ENCODE peak calls at places on chromosomes 5 and 9, in four cellular contexts. O, W, B and C are unnamed samples.

GRCh38 chr5:136042665-136043121 is 13.9 kb downstream of the TGFBI start:
- DNase-seq in O (no peak), W (no peak), B (no peak), C (no peak)

GRCh38 chr5:42614509-42614908 is 142.1 kb upstream of the CCDC152 start:
- DNase-seq in O (no peak), W (no peak), B (peak), C (no peak)

GRCh38 chr5:144237851-144238250 is 67.2 kb downstream of the KCTD16 start:
- DNase-seq in O (no peak), W (no peak), B (no peak), C (peak)

GRCh38 chr5:135190345-135191083 is 156.5 kb upstream of the PITX1 start:
- DNase-seq in O (peak), W (no peak), B (no peak), C (no peak)

GRCh38 chr9:96065482-96066251 is 190.2 kb downstream of the ERCC6L2 start:
- DNase-seq in O (no peak), W (no peak), B (no peak), C (no peak)

GRCh38 chr9:37453827-37454226 is 11.4 kb downstream of the ZBTB5 start:
- DNase-seq in O (no peak), W (no peak), B (no peak), C (no peak)

GRCh38 chr5:100898504-100899346 is 4.4 kb downstream of the ST8SIA4 start:
- DNase-seq in O (no peak), W (no peak), B (no peak), C (no peak)

GRCh38 chr5:76403963-76404693 is 1.0 kb downstream of the IQGAP2 start:
- DNase-seq in O (peak), W (peak), B (no peak), C (no peak)

GRCh38 chr9:132472199-132472598 is 62.2 kb downstream of the CFAP77 start:
- DNase-seq in O (no peak), W (no peak), B (no peak), C (no peak)

GRCh38 chr5:167413503-167413902 is 877.9 kb upstream of the WWC1 start:
- DNase-seq in O (no peak), W (no peak), B (no peak), C (no peak)

GRCh38 chr5:180499684-180500083 is 5.5 kb downstream of the CNOT6 start:
- DNase-seq in O (no peak), W (no peak), B (peak), C (no peak)

GRCh38 chr9:128946945-128947422 is 419 bp downstream of the DOLK start:
- DNase-seq in O (peak), W (no peak), B (peak), C (peak)

GRCh38 chr9:129483467-129484324 is 137.2 kb downstream of the C9orf50 start:
- DNase-seq in O (peak), W (peak), B (peak), C (peak)

GRCh38 chr9:121050128-121050988 is at the start of gene C5:
- DNase-seq in O (no peak), W (no peak), B (no peak), C (no peak)

GRCh38 chr5:132237141-132237540 is 9.5 kb upstream of the P4HA2 start:
- DNase-seq in O (no peak), W (no peak), B (no peak), C (no peak)

GRCh38 chr9:127711226-127711701 is 4.2 kb downstream of the PTRH1 start:
- DNase-seq in O (no peak), W (no peak), B (no peak), C (no peak)

GRCh38 chr5:120207139-120207538 is 257.0 kb upstream of the PRR16 start:
- DNase-seq in O (no peak), W (no peak), B (peak), C (no peak)

GRCh38 chr9:121686930-121687541 is 35.6 kb downstream of the DAB2IP start:
- DNase-seq in O (peak), W (peak), B (peak), C (peak)

GRCh38 chr9:114163517-114163924 is 8.2 kb downstream of the COL27A1 start:
- DNase-seq in O (peak), W (peak), B (peak), C (peak)

GRCh38 chr9:90815183-90815943 is 13.7 kb downstream of the SYK start:
- DNase-seq in O (no peak), W (no peak), B (no peak), C (no peak)

GRCh38 chr9:37972346-37972745 is 68.4 kb upstream of the SLC25A51 start:
- DNase-seq in O (no peak), W (peak), B (peak), C (no peak)

GRCh38 chr5:1793966-1794895 is 5.4 kb downstream of the MRPL36 start:
- DNase-seq in O (no peak), W (no peak), B (peak), C (no peak)

GRCh38 chr5:142796492-142797109 is 26.4 kb downstream of the ARHGAP26 start:
- DNase-seq in O (no peak), W (no peak), B (no peak), C (no peak)

GRCh38 chr9:35811364-35812024 is 568 bp downstream of the SPAG8 start:
- DNase-seq in O (no peak), W (no peak), B (no peak), C (peak)

GRCh38 chr5:141681695-141682641 is at the start of gene ARAP3:
- DNase-seq in O (peak), W (peak), B (peak), C (peak)

GRCh38 chr9:99356512-99356971 is 134.5 kb downstream of the SEC61B start:
- DNase-seq in O (no peak), W (no peak), B (peak), C (peak)

GRCh38 chr9:34651876-34652602 is at the start of gene IL11RA:
- DNase-seq in O (peak), W (peak), B (peak), C (peak)
- H3K27ac ChIP-seq in O (no peak), W (peak), B (peak), C (peak)

GRCh38 chr9:137097761-137098462 is 11.1 kb downstream of the MAN1B1 start:
- DNase-seq in O (no peak), W (no peak), B (no peak), C (no peak)

GRCh38 chr9:137099231-137099630 is 12.4 kb downstream of the MAN1B1 start:
- DNase-seq in O (no peak), W (no peak), B (no peak), C (no peak)

GRCh38 chr9:137096785-137097546 is 10.2 kb downstream of the MAN1B1 start:
- DNase-seq in O (no peak), W (no peak), B (no peak), C (no peak)

GRCh38 chr9:137095664-137096517 is 9.1 kb downstream of the MAN1B1 start:
- DNase-seq in O (peak), W (no peak), B (no peak), C (no peak)
- TF ChIP-seq CTCF in O (peak), W (no peak), B (no peak), C (no peak)

GRCh38 chr5:6058055-6058715 is 320.2 kb downstream of the MED10 start:
- DNase-seq in O (no peak), W (no peak), B (no peak), C (no peak)
- H3K27ac ChIP-seq in O (no peak), W (no peak), B (no peak), C (no peak)

GRCh38 chr5:73596705-73597328 is 29.2 kb upstream of the ARHGEF28 start:
- DNase-seq in O (peak), W (no peak), B (peak), C (no peak)
- TF ChIP-seq CTCF in O (peak), W (peak), B (peak), C (peak)

DNA sequence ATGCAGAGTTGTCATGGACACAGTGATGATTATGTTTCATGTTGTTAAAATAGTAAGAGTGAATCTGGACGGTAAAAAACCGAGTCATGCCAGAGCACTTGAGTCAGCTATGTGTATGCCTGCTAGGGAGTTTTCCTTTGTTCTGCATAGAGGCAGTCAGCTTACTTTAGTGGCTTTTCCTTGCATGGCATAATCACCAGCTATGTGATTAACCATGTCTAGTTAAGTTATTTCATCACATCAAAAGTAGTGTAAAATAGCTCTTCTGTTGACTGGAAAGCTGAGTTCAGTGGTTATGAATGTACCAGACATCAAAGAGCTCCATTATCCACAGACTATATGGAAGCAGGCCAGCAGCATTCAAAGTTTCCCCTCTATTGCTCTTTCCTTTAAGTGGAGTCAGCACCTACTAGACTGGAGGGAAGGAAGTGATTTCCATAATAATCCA is 989.8 kb downstream of the TLE1 start:
- DNase-seq in O (peak), W (no peak), B (peak), C (no peak)
- H3K27ac ChIP-seq in O (no peak), W (no peak), B (no peak), C (no peak)

GRCh38 chr5:24232929-24233328 is 411.8 kb downstream of the CDH10 start:
- DNase-seq in O (no peak), W (no peak), B (peak), C (no peak)
- TF ChIP-seq CTCF in O (peak), W (no peak), B (no peak), C (peak)

GRCh38 chr9:101081641-101082040 is 53.1 kb downstream of the PLPPR1 start:
- DNase-seq in O (no peak), W (no peak), B (no peak), C (no peak)
- H3K27ac ChIP-seq in O (no peak), W (no peak), B (no peak), C (no peak)